ENCODE peak calls at places on chromosomes 11 and 22, in five cellular contexts. R is heart left ventricle, Q is GM12865, A is neural progenitor cell, Y is cardiac septum. L is an unnamed sample.

GRCh38 chr11:64607381-64608259 is 16.6 kb downstream of the SLC22A12 start:
- DNase-seq in R (peak), Q (no peak), A (peak), Y (no peak), L (no peak)

GRCh38 chr11:36306888-36307287 is 10.8 kb downstream of the PRR5L start:
- DNase-seq in R (no peak), Q (no peak), A (peak), Y (no peak), L (no peak)

GRCh38 chr11:30706276-30706675 is 120.1 kb upstream of the MPPED2 start:
- DNase-seq in R (no peak), Q (no peak), A (no peak), Y (no peak), L (no peak)

GRCh38 chr11:17988465-17988864 is 24.4 kb downstream of the SERGEF start:
- DNase-seq in R (no peak), Q (no peak), A (no peak), Y (no peak), L (no peak)

GRCh38 chr11:70432580-70432979 is 34.3 kb downstream of the CTTN start:
- DNase-seq in R (no peak), Q (no peak), A (no peak), Y (no peak), L (no peak)

GRCh38 chr11:74844072-74844471 is 95.4 kb downstream of the RNF169 start:
- DNase-seq in R (no peak), Q (no peak), A (no peak), Y (no peak), L (no peak)

GRCh38 chr22:29128891-29129643 is 56.2 kb downstream of the KREMEN1 start:
- DNase-seq in R (no peak), Q (no peak), A (no peak), Y (no peak), L (no peak)

GRCh38 chr11:92557848-92558247 is 333.2 kb downstream of the FAT3 start:
- DNase-seq in R (no peak), Q (no peak), A (no peak), Y (no peak), L (no peak)

GRCh38 chr11:73784080-73784634 is 3.5 kb upstream of the MRPL48 start:
- DNase-seq in R (no peak), Q (no peak), A (no peak), Y (no peak), L (no peak)

GRCh38 chr11:70483077-70483861 is 84.9 kb downstream of the CTTN start:
- DNase-seq in R (peak), Q (peak), A (no peak), Y (no peak), L (no peak)